ENCODE peak calls at places on chromosomes 7 and 10, in five cellular contexts. One of them, this sample, is unnamed.

GRCh38 chr10:17067549-17068264 is 61.9 kb downstream of the CUBN start:
- DNase-seq in Panc1: no peak
- DNase-seq in left cardiac atrium: no peak
- DNase-seq in Ammon's horn: no peak
- DNase-seq in stimulated activated CD4-positive, alpha-beta T cell treated with anti-CD3 and anti-CD28 coated beads, Interleukin-2, amount 100 ng/mL, for 48 hours: no peak
- DNase-seq in this sample: no peak

GRCh38 chr10:70672165-70672992 is at the start of gene ADAMTS14:
- DNase-seq in Ammon's horn: peak; percentile 80
- DNase-seq in left cardiac atrium: peak; percentile 64
- DNase-seq in stimulated activated CD4-positive, alpha-beta T cell treated with anti-CD3 and anti-CD28 coated beads, Interleukin-2, amount 100 ng/mL, for 48 hours: no peak
- DNase-seq in Panc1: no peak
- DNase-seq in this sample: no peak

GRCh38 chr10:103739039-103739764 is 116.2 kb downstream of the SH3PXD2A start:
- DNase-seq in Panc1: no peak
- DNase-seq in stimulated activated CD4-positive, alpha-beta T cell treated with anti-CD3 and anti-CD28 coated beads, Interleukin-2, amount 100 ng/mL, for 48 hours: no peak
- DNase-seq in Ammon's horn: no peak
- DNase-seq in left cardiac atrium: no peak
- DNase-seq in this sample: no peak

GRCh38 chr10:132793871-132794849 is 8.2 kb upstream of the NKX6-2 start:
- DNase-seq in Panc1: no peak
- DNase-seq in Ammon's horn: no peak
- DNase-seq in left cardiac atrium: no peak
- DNase-seq in stimulated activated CD4-positive, alpha-beta T cell treated with anti-CD3 and anti-CD28 coated beads, Interleukin-2, amount 100 ng/mL, for 48 hours: no peak
- DNase-seq in this sample: no peak

GRCh38 chr10:48289652-48290238 is 15.2 kb upstream of the FRMPD2 start:
- DNase-seq in Panc1: peak; percentile 60
- DNase-seq in left cardiac atrium: peak; percentile 55
- DNase-seq in Ammon's horn: peak; percentile 80
- DNase-seq in stimulated activated CD4-positive, alpha-beta T cell treated with anti-CD3 and anti-CD28 coated beads, Interleukin-2, amount 100 ng/mL, for 48 hours: peak; percentile 41
- DNase-seq in this sample: peak; percentile 51

GRCh38 chr7:56079450-56080185 is 13.1 kb downstream of the PHKG1 start:
- DNase-seq in stimulated activated CD4-positive, alpha-beta T cell treated with anti-CD3 and anti-CD28 coated beads, Interleukin-2, amount 100 ng/mL, for 48 hours: no peak
- DNase-seq in left cardiac atrium: peak; percentile 87
- DNase-seq in Ammon's horn: peak; percentile 95
- DNase-seq in Panc1: no peak
- DNase-seq in this sample: no peak

GRCh38 chr10:37760817-37761216 is 96.6 kb downstream of the ZNF248 start:
- DNase-seq in stimulated activated CD4-positive, alpha-beta T cell treated with anti-CD3 and anti-CD28 coated beads, Interleukin-2, amount 100 ng/mL, for 48 hours: no peak
- DNase-seq in Ammon's horn: no peak
- DNase-seq in Panc1: no peak
- DNase-seq in left cardiac atrium: no peak
- DNase-seq in this sample: no peak

GRCh38 chr7:92730808-92731207 is 105.6 kb downstream of the CDK6 start:
- DNase-seq in Panc1: no peak
- DNase-seq in left cardiac atrium: no peak
- DNase-seq in stimulated activated CD4-positive, alpha-beta T cell treated with anti-CD3 and anti-CD28 coated beads, Interleukin-2, amount 100 ng/mL, for 48 hours: no peak
- DNase-seq in Ammon's horn: no peak
- DNase-seq in this sample: no peak

GRCh38 chr10:115947104-115947503 is 325.9 kb downstream of the GFRA1 start:
- DNase-seq in Ammon's horn: no peak
- DNase-seq in Panc1: no peak
- DNase-seq in left cardiac atrium: no peak
- DNase-seq in stimulated activated CD4-positive, alpha-beta T cell treated with anti-CD3 and anti-CD28 coated beads, Interleukin-2, amount 100 ng/mL, for 48 hours: no peak
- DNase-seq in this sample: no peak

GRCh38 chr10:12262278-12262981 is 66.4 kb downstream of the CDC123 start:
- DNase-seq in Ammon's horn: no peak
- DNase-seq in Panc1: no peak
- DNase-seq in stimulated activated CD4-positive, alpha-beta T cell treated with anti-CD3 and anti-CD28 coated beads, Interleukin-2, amount 100 ng/mL, for 48 hours: no peak
- DNase-seq in left cardiac atrium: no peak
- DNase-seq in this sample: no peak

GRCh38 chr7:146319625-146320024 is 203.0 kb downstream of the CNTNAP2 start:
- DNase-seq in stimulated activated CD4-positive, alpha-beta T cell treated with anti-CD3 and anti-CD28 coated beads, Interleukin-2, amount 100 ng/mL, for 48 hours: no peak
- DNase-seq in left cardiac atrium: no peak
- DNase-seq in Panc1: no peak
- DNase-seq in Ammon's horn: peak; percentile 20
- DNase-seq in this sample: no peak

GRCh38 chr7:26515462-26515861 is 223.8 kb downstream of the SNX10 start:
- DNase-seq in left cardiac atrium: no peak
- DNase-seq in Ammon's horn: no peak
- DNase-seq in Panc1: no peak
- DNase-seq in stimulated activated CD4-positive, alpha-beta T cell treated with anti-CD3 and anti-CD28 coated beads, Interleukin-2, amount 100 ng/mL, for 48 hours: no peak
- DNase-seq in this sample: no peak

GRCh38 chr10:112981553-112981952 is 31.5 kb downstream of the TCF7L2 start:
- DNase-seq in stimulated activated CD4-positive, alpha-beta T cell treated with anti-CD3 and anti-CD28 coated beads, Interleukin-2, amount 100 ng/mL, for 48 hours: peak; percentile 13
- DNase-seq in Ammon's horn: no peak
- DNase-seq in left cardiac atrium: no peak
- DNase-seq in Panc1: no peak
- DNase-seq in this sample: peak; percentile 68

GRCh38 chr10:132989476-132990415 is 47.4 kb upstream of the CFAP46 start:
- DNase-seq in Ammon's horn: no peak
- DNase-seq in left cardiac atrium: no peak
- DNase-seq in stimulated activated CD4-positive, alpha-beta T cell treated with anti-CD3 and anti-CD28 coated beads, Interleukin-2, amount 100 ng/mL, for 48 hours: no peak
- DNase-seq in Panc1: no peak
- DNase-seq in this sample: no peak

GRCh38 chr10:43944742-43945730 is 296.4 kb upstream of the ZNF32 start:
- DNase-seq in Panc1: no peak
- DNase-seq in Ammon's horn: no peak
- DNase-seq in left cardiac atrium: no peak
- DNase-seq in stimulated activated CD4-positive, alpha-beta T cell treated with anti-CD3 and anti-CD28 coated beads, Interleukin-2, amount 100 ng/mL, for 48 hours: no peak
- DNase-seq in this sample: no peak

GRCh38 chr10:13924020-13924725 is 337.4 kb downstream of the PRPF18 start:
- DNase-seq in Panc1: no peak
- DNase-seq in stimulated activated CD4-positive, alpha-beta T cell treated with anti-CD3 and anti-CD28 coated beads, Interleukin-2, amount 100 ng/mL, for 48 hours: no peak
- DNase-seq in Ammon's horn: no peak
- DNase-seq in left cardiac atrium: no peak
- DNase-seq in this sample: no peak

GRCh38 chr7:133601607-133602006 is 348.7 kb downstream of the EXOC4 start:
- DNase-seq in Ammon's horn: no peak
- DNase-seq in Panc1: no peak
- DNase-seq in left cardiac atrium: no peak
- DNase-seq in stimulated activated CD4-positive, alpha-beta T cell treated with anti-CD3 and anti-CD28 coated beads, Interleukin-2, amount 100 ng/mL, for 48 hours: no peak
- DNase-seq in this sample: no peak

GRCh38 chr10:47020491-47020890 is 109.3 kb downstream of the PTPN20 start:
- DNase-seq in Panc1: no peak
- DNase-seq in Ammon's horn: no peak
- DNase-seq in left cardiac atrium: peak; percentile 52
- DNase-seq in stimulated activated CD4-positive, alpha-beta T cell treated with anti-CD3 and anti-CD28 coated beads, Interleukin-2, amount 100 ng/mL, for 48 hours: no peak
- DNase-seq in this sample: no peak

GRCh38 chr7:42106562-42106961 is 130.4 kb downstream of the GLI3 start:
- DNase-seq in Panc1: no peak
- DNase-seq in stimulated activated CD4-positive, alpha-beta T cell treated with anti-CD3 and anti-CD28 coated beads, Interleukin-2, amount 100 ng/mL, for 48 hours: no peak
- DNase-seq in left cardiac atrium: no peak
- DNase-seq in Ammon's horn: no peak
- DNase-seq in this sample: no peak

GRCh38 chr10:109203616-109204375 is 719.5 kb downstream of the XPNPEP1 start:
- DNase-seq in Ammon's horn: no peak
- DNase-seq in left cardiac atrium: no peak
- DNase-seq in stimulated activated CD4-positive, alpha-beta T cell treated with anti-CD3 and anti-CD28 coated beads, Interleukin-2, amount 100 ng/mL, for 48 hours: no peak
- DNase-seq in Panc1: no peak
- DNase-seq in this sample: no peak

GRCh38 chr10:62284221-62284620 is 15.6 kb upstream of the RTKN2 start:
- DNase-seq in Panc1: no peak
- DNase-seq in left cardiac atrium: no peak
- DNase-seq in stimulated activated CD4-positive, alpha-beta T cell treated with anti-CD3 and anti-CD28 coated beads, Interleukin-2, amount 100 ng/mL, for 48 hours: no peak
- DNase-seq in Ammon's horn: no peak
- DNase-seq in this sample: no peak

GRCh38 chr10:77350711-77351119 is 286.9 kb downstream of the KCNMA1 start:
- DNase-seq in Ammon's horn: no peak
- DNase-seq in left cardiac atrium: peak; percentile 66
- DNase-seq in Panc1: peak; percentile 99
- DNase-seq in stimulated activated CD4-positive, alpha-beta T cell treated with anti-CD3 and anti-CD28 coated beads, Interleukin-2, amount 100 ng/mL, for 48 hours: no peak
- DNase-seq in this sample: no peak

GRCh38 chr7:41323811-41324210 is 379.1 kb downstream of the INHBA start:
- DNase-seq in Ammon's horn: no peak
- DNase-seq in left cardiac atrium: no peak
- DNase-seq in stimulated activated CD4-positive, alpha-beta T cell treated with anti-CD3 and anti-CD28 coated beads, Interleukin-2, amount 100 ng/mL, for 48 hours: no peak
- DNase-seq in Panc1: no peak
- DNase-seq in this sample: no peak

GRCh38 chr7:83150310-83150709 is 12.4 kb downstream of the PCLO start:
- DNase-seq in Panc1: no peak
- DNase-seq in left cardiac atrium: no peak
- DNase-seq in Ammon's horn: no peak
- DNase-seq in stimulated activated CD4-positive, alpha-beta T cell treated with anti-CD3 and anti-CD28 coated beads, Interleukin-2, amount 100 ng/mL, for 48 hours: no peak
- DNase-seq in this sample: no peak

GRCh38 chr10:80506836-80507483 is 30.7 kb upstream of the SH2D4B start:
- DNase-seq in left cardiac atrium: no peak
- DNase-seq in stimulated activated CD4-positive, alpha-beta T cell treated with anti-CD3 and anti-CD28 coated beads, Interleukin-2, amount 100 ng/mL, for 48 hours: no peak
- DNase-seq in Ammon's horn: no peak
- DNase-seq in Panc1: no peak
- DNase-seq in this sample: no peak

GRCh38 chr10:47438857-47439474 is 44.9 kb downstream of the ANXA8 start:
- DNase-seq in Ammon's horn: no peak
- DNase-seq in Panc1: no peak
- DNase-seq in stimulated activated CD4-positive, alpha-beta T cell treated with anti-CD3 and anti-CD28 coated beads, Interleukin-2, amount 100 ng/mL, for 48 hours: no peak
- DNase-seq in left cardiac atrium: no peak
- DNase-seq in this sample: no peak

GRCh38 chr10:69749180-69750010 is 52.3 kb upstream of the COL13A1 start:
- DNase-seq in left cardiac atrium: peak; percentile 4
- DNase-seq in Ammon's horn: no peak
- DNase-seq in stimulated activated CD4-positive, alpha-beta T cell treated with anti-CD3 and anti-CD28 coated beads, Interleukin-2, amount 100 ng/mL, for 48 hours: no peak
- DNase-seq in Panc1: no peak
- DNase-seq in this sample: no peak

GRCh38 chr7:47968852-47969774 is 10.3 kb downstream of the HUS1 start:
- DNase-seq in Ammon's horn: peak; percentile 74
- DNase-seq in Panc1: no peak
- DNase-seq in left cardiac atrium: peak; percentile 68
- DNase-seq in stimulated activated CD4-positive, alpha-beta T cell treated with anti-CD3 and anti-CD28 coated beads, Interleukin-2, amount 100 ng/mL, for 48 hours: peak; percentile 41
- DNase-seq in this sample: peak; percentile 73

GRCh38 chr7:43868181-43868580 is 1.1 kb downstream of the MRPS24 start:
- DNase-seq in Panc1: no peak
- DNase-seq in left cardiac atrium: no peak
- DNase-seq in Ammon's horn: no peak
- DNase-seq in stimulated activated CD4-positive, alpha-beta T cell treated with anti-CD3 and anti-CD28 coated beads, Interleukin-2, amount 100 ng/mL, for 48 hours: no peak
- DNase-seq in this sample: no peak

GRCh38 chr10:42938351-42938750 is 138.5 kb upstream of the RET start:
- DNase-seq in Panc1: no peak
- DNase-seq in Ammon's horn: no peak
- DNase-seq in left cardiac atrium: no peak
- DNase-seq in stimulated activated CD4-positive, alpha-beta T cell treated with anti-CD3 and anti-CD28 coated beads, Interleukin-2, amount 100 ng/mL, for 48 hours: no peak
- DNase-seq in this sample: no peak

GRCh38 chr10:18437486-18437885 is 213.9 kb downstream of the NSUN6 start:
- DNase-seq in stimulated activated CD4-positive, alpha-beta T cell treated with anti-CD3 and anti-CD28 coated beads, Interleukin-2, amount 100 ng/mL, for 48 hours: no peak
- DNase-seq in Panc1: no peak
- DNase-seq in left cardiac atrium: no peak
- DNase-seq in Ammon's horn: no peak
- DNase-seq in this sample: no peak

GRCh38 chr10:113947138-113948011 is 92.9 kb downstream of the NHLRC2 start:
- DNase-seq in left cardiac atrium: peak; percentile 33
- DNase-seq in stimulated activated CD4-positive, alpha-beta T cell treated with anti-CD3 and anti-CD28 coated beads, Interleukin-2, amount 100 ng/mL, for 48 hours: no peak
- DNase-seq in Panc1: no peak
- DNase-seq in Ammon's horn: no peak
- DNase-seq in this sample: no peak

GRCh38 chr10:95133016-95133752 is 60.9 kb upstream of the ACSM6 start:
- DNase-seq in Ammon's horn: peak; percentile 53
- DNase-seq in stimulated activated CD4-positive, alpha-beta T cell treated with anti-CD3 and anti-CD28 coated beads, Interleukin-2, amount 100 ng/mL, for 48 hours: peak; percentile 84
- DNase-seq in Panc1: peak; percentile 66
- DNase-seq in left cardiac atrium: peak; percentile 74
- DNase-seq in this sample: peak; percentile 56

GRCh38 chr7:82210422-82211184 is 233.0 kb downstream of the CACNA2D1 start:
- DNase-seq in Panc1: no peak
- DNase-seq in Ammon's horn: no peak
- DNase-seq in stimulated activated CD4-positive, alpha-beta T cell treated with anti-CD3 and anti-CD28 coated beads, Interleukin-2, amount 100 ng/mL, for 48 hours: no peak
- DNase-seq in left cardiac atrium: no peak
- DNase-seq in this sample: no peak

GRCh38 chr7:98872328-98872924 is 2.6 kb upstream of the TMEM130 start:
- DNase-seq in left cardiac atrium: no peak
- DNase-seq in Ammon's horn: no peak
- DNase-seq in stimulated activated CD4-positive, alpha-beta T cell treated with anti-CD3 and anti-CD28 coated beads, Interleukin-2, amount 100 ng/mL, for 48 hours: no peak
- DNase-seq in Panc1: no peak
- DNase-seq in this sample: peak; percentile 52

This sample was measured in germinal center.